ENCODE peak calls at places on chromosomes 6 and 20, in eight cellular contexts. B is Calu3; Z is NCI-H2029 treated with DMSO at 0.1 percent for 48 hours; W is Kasumi-1; N is stimulated activated CD4-positive, alpha-beta T cell treated with anti-CD3 and anti-CD28 coated beads, Interleukin-2, amount 100 ng/mL, for 48 hours; P is NCI-H1105 treated with DMSO at 0.1 percent for 48 hours; K is T-helper 2 cell; L is NCI-H526 treated with DMSO at 0.1 percent for 48 hours. O is an unnamed sample.

GRCh38 chr6:73121421-73121993 is 103.8 kb downstream of the KHDC1L start:
- DNase-seq in B (no peak), Z (no peak), W (peak; percentile 11), N (no peak), P (no peak), K (no peak), L (no peak), O (no peak)

GRCh38 chr6:146871613-146872465 is 273.1 kb downstream of the ADGB start:
- DNase-seq in B (peak; percentile 21), Z (no peak), W (no peak), N (no peak), P (peak; percentile 90), K (no peak), L (no peak), O (no peak)

GRCh38 chr6:10033223-10033829 is 381.5 kb downstream of the TFAP2A start:
- DNase-seq in B (peak; percentile 69), Z (peak; percentile 93), W (no peak), N (no peak), P (peak; percentile 91), K (no peak), L (no peak), O (no peak)

GRCh38 chr20:12012241-12013222 is 94.8 kb downstream of the BTBD3 start:
- DNase-seq in B (peak; percentile 69), Z (peak; percentile 34), W (peak; percentile 81), N (peak; percentile 4), P (peak; percentile 15), K (peak; percentile 33), L (no peak), O (peak; percentile 75)

GRCh38 chr6:89221971-89222887 is 5.1 kb upstream of the GABRR1 start:
- DNase-seq in B (no peak), Z (no peak), W (no peak), N (no peak), P (peak; percentile 20), K (no peak), L (no peak), O (no peak)

GRCh38 chr6:151387581-151387980 is 3.8 kb downstream of the ZBTB2 start:
- DNase-seq in B (no peak), Z (no peak), W (no peak), N (no peak), P (no peak), K (no peak), L (no peak), O (no peak)

GRCh38 chr20:64173116-64173515 is 8.9 kb downstream of the MYT1 start:
- DNase-seq in B (no peak), Z (no peak), W (no peak), N (no peak), P (no peak), K (no peak), L (no peak), O (no peak)

GRCh38 chr20:43853174-43853803 is 61.4 kb upstream of the TOX2 start:
- DNase-seq in B (no peak), Z (no peak), W (no peak), N (no peak), P (no peak), K (no peak), L (no peak), O (no peak)

GRCh38 chr6:136446145-136446544 is 104.1 kb downstream of the MAP7 start:
- DNase-seq in B (no peak), Z (no peak), W (no peak), N (no peak), P (no peak), K (no peak), L (no peak), O (no peak)

O was measured in NAMALWA.